ENCODE peak calls at places on chromosomes 11 and 22, in five cellular contexts. M, K, E, R and H are unnamed samples.

GRCh38 chr11:79039122-79039521 is 401.7 kb downstream of the TENM4 start:
- DNase-seq in M (no peak), K (peak; percentile 27), E (no peak), R (no peak), H (no peak)

GRCh38 chr11:19929655-19930054 is 217.0 kb downstream of the NAV2 start:
- DNase-seq in M (no peak), K (peak; percentile 70), E (no peak), R (no peak), H (peak; percentile 50)

GRCh38 chr11:76604081-76604601 is 66.4 kb downstream of the LRRC32 start:
- DNase-seq in M (no peak), K (no peak), E (no peak), R (no peak), H (no peak)

GRCh38 chr11:84887055-84887629 is 740.0 kb downstream of the DLG2 start:
- DNase-seq in M (no peak), K (peak; percentile 29), E (no peak), R (no peak), H (no peak)

GRCh38 chr22:27609411-27610029 is 192.0 kb downstream of the MN1 start:
- DNase-seq in M (no peak), K (no peak), E (no peak), R (no peak), H (no peak)

GRCh38 chr22:47423861-47424820 is 661.7 kb downstream of the TBC1D22A start:
- DNase-seq in M (no peak), K (no peak), E (no peak), R (no peak), H (no peak)

GRCh38 chr22:31753634-31754471 is at the start of gene DEPDC5:
- DNase-seq in M (peak; percentile 96), K (peak; percentile 90), E (peak; percentile 95), R (peak; percentile 97), H (peak; percentile 95)

GRCh38 chr22:37521236-37521739 is 2.1 kb upstream of the CARD10 start:
- DNase-seq in M (no peak), K (no peak), E (no peak), R (no peak), H (no peak)

GRCh38 chr11:77046060-77046501 is 11.9 kb downstream of the B3GNT6 start:
- DNase-seq in M (peak; percentile 36), K (no peak), E (peak; percentile 30), R (peak; percentile 42), H (peak; percentile 12)

GRCh38 chr11:7665473-7666291 is 7.6 kb downstream of the CYB5R2 start:
- DNase-seq in M (peak; percentile 76), K (peak; percentile 35), E (no peak), R (peak; percentile 37), H (peak; percentile 77)